ENCODE peak calls at places on chromosomes 7 and 10, in nine cellular contexts. I is pancreas; X is mammary epithelial cell; U is mucosa of descending colon; M is HCT116; H is PC-9; T is HAP-1; R is naive thymus-derived CD4-positive, alpha-beta T cell; C is hepatocyte. Y is an unnamed sample. For H3K4me1, the result is how much of the 10 kb centered on the place peaks cover.

GRCh38 chr10:35433851-35434426 is 97.6 kb downstream of the CCNY start:
- DNase-seq in I (no peak), R (no peak), X (peak), T (peak), M (no peak), H (peak), C (peak), U (no peak), Y (no peak)

GRCh38 chr7:42493436-42494198 is 256.6 kb upstream of the GLI3 start:
- DNase-seq in R (no peak), C (peak), U (peak), X (peak), M (no peak), I (peak), T (peak), H (no peak), Y (no peak)

GRCh38 chr7:18343047-18343446 is 152.5 kb upstream of the HDAC9 start:
- DNase-seq in T (no peak), R (no peak), X (no peak), U (no peak), M (no peak), I (no peak), H (no peak), C (no peak), Y (no peak)

GRCh38 chr7:128321044-128321422 is 22.7 kb downstream of the RBM28 start:
- DNase-seq in U (no peak), R (no peak), X (no peak), H (no peak), I (no peak), C (no peak), M (no peak), T (no peak), Y (no peak)

GRCh38 chr7:24255139-24255538 is 28.9 kb upstream of the NPY start:
- DNase-seq in C (no peak), T (no peak), R (peak), I (no peak), H (no peak), M (no peak), X (no peak), U (no peak), Y (no peak)

GRCh38 chr7:147638566-147638965 is 952.0 kb upstream of the C7orf33 start:
- DNase-seq in U (no peak), M (no peak), I (no peak), H (no peak), X (no peak), R (no peak), C (no peak), T (no peak), Y (no peak)

GRCh38 chr7:12403287-12404181 is at the start of gene VWDE:
- DNase-seq in T (peak), M (peak), I (peak), R (peak), X (peak), U (peak), H (peak), C (peak), Y (peak)

GRCh38 chr7:47479821-47480575 is 101.9 kb downstream of the TNS3 start:
- DNase-seq in T (no peak), H (no peak), X (no peak), R (no peak), M (no peak), C (no peak), U (no peak), I (no peak), Y (no peak)

GRCh38 chr10:131888186-131888604 is 12.6 kb upstream of the PPP2R2D start:
- DNase-seq in X (peak), M (peak), U (no peak), H (peak), T (peak), R (no peak), I (no peak), C (peak), Y (no peak)

GRCh38 chr7:77288676-77289320 is 89.2 kb upstream of the FGL2 start:
- DNase-seq in U (no peak), X (no peak), R (no peak), C (no peak), T (no peak), I (no peak), M (no peak), H (no peak), Y (no peak)

GRCh38 chr7:110975476-110975875 is 115.5 kb upstream of the LRRN3 start:
- DNase-seq in H (no peak), T (no peak), M (no peak), C (no peak), R (no peak), X (no peak), I (no peak), U (no peak), Y (no peak)

GRCh38 chr7:24587853-24588252 is 14.6 kb downstream of the PALS2 start:
- DNase-seq in C (no peak), U (peak), R (peak), H (no peak), T (peak), I (no peak), M (no peak), X (no peak), Y (no peak)

GRCh38 chr7:83060218-83060617 is 102.5 kb downstream of the PCLO start:
- DNase-seq in M (no peak), R (no peak), C (no peak), I (no peak), X (no peak), U (no peak), H (no peak), T (no peak), Y (no peak)

GRCh38 chr7:46257766-46258448 is 336.8 kb upstream of the IGFBP3 start:
- DNase-seq in I (no peak), U (no peak), T (no peak), H (peak), R (no peak), M (peak), X (peak), C (no peak), Y (peak)

GRCh38 chr7:135602304-135602703 is 44.6 kb downstream of the NUP205 start:
- DNase-seq in H (no peak), T (peak), X (peak), M (no peak), U (no peak), C (no peak), R (no peak), I (no peak), Y (no peak)

GRCh38 chr10:62514079-62514693 is 140.0 kb downstream of the ZNF365 start:
- DNase-seq in H (no peak), T (no peak), M (no peak), U (no peak), I (no peak), R (no peak), X (no peak), C (no peak), Y (no peak)

GRCh38 chr7:88091988-88092675 is 127.7 kb downstream of the SRI start:
- DNase-seq in C (no peak), X (no peak), T (no peak), H (no peak), M (no peak), U (no peak), R (no peak), I (no peak), Y (no peak)

DNA sequence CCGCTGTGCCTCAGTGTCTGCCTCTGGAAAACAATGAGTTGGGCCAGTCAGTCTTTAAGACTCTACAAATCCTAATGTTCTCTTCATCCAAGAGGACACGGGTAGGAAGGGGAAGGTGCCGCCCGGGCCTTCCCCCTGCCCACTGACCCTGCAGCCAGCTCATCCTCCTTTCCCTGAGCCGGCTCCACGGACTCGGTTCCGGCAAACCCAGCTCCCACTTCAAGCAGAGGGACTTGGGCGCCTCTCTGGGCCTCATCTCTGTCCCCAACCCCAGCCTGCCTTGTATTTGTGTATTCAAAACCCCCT is 95.6 kb downstream of the C10orf105 start:
- DNase-seq in H (no peak), U (no peak), X (no peak), T (no peak), M (no peak), R (no peak), C (no peak), I (no peak), Y (no peak)
- H3K4me1 ChIP-seq in H (under half), U (under half), X (under half), T (under half), M (under half), R (under half), C (under half), I (under half), Y (under half)

GRCh38 chr7:537911-538634 is 18.4 kb upstream of the PDGFA start:
- DNase-seq in M (peak), H (peak), X (peak), T (peak), U (peak), C (peak), I (peak), R (no peak), Y (peak)
- H3K4me1 ChIP-seq in M (half or more), H (half or more), X (under half), T (under half), U (under half), C (under half), I (under half), R (under half), Y (under half)

GRCh38 chr10:71344154-71344915 is 25.3 kb downstream of the SLC29A3 start:
- DNase-seq in H (no peak), C (no peak), X (no peak), I (no peak), R (no peak), T (peak), M (no peak), U (no peak), Y (no peak)
- H3K4me1 ChIP-seq in H (half or more), C (half or more), X (under half), I (under half), R (under half), T (under half), M (under half), U (under half), Y (under half)

GRCh38 chr10:75203724-75204123 is 6.9 kb upstream of the VDAC2 start:
- DNase-seq in M (no peak), U (no peak), C (no peak), R (no peak), H (no peak), I (no peak), X (no peak), T (no peak), Y (no peak)

GRCh38 chr10:75207079-75207867 is 3.3 kb upstream of the VDAC2 start:
- DNase-seq in U (no peak), T (no peak), H (no peak), M (no peak), X (no peak), I (no peak), C (no peak), R (no peak), Y (no peak)

GRCh38 chr10:75208177-75208576 is 2.4 kb upstream of the VDAC2 start:
- DNase-seq in R (no peak), M (no peak), C (peak), T (no peak), I (no peak), U (no peak), X (peak), H (no peak), Y (no peak)

GRCh38 chr10:75207868-75208167 is 2.8 kb upstream of the VDAC2 start:
- DNase-seq in M (no peak), T (no peak), H (no peak), X (no peak), U (no peak), C (peak), I (no peak), R (no peak), Y (no peak)

GRCh38 chr10:75205908-75206307 is 4.7 kb upstream of the VDAC2 start:
- DNase-seq in I (no peak), X (no peak), R (no peak), M (no peak), H (no peak), C (no peak), U (no peak), T (no peak), Y (no peak)
- H3K4me1 ChIP-seq in I (under half), X (half or more), R (under half), M (half or more), H (under half), C (under half), U (under half), T (under half), Y (under half)

GRCh38 chr10:1424648-1425047 is 312.7 kb downstream of the ADARB2 start:
- DNase-seq in M (no peak), H (no peak), X (no peak), I (no peak), U (no peak), T (no peak), C (no peak), R (no peak), Y (no peak)
- H3K4me1 ChIP-seq in M (under half), H (under half), X (under half), I (under half), U (under half), T (under half), C (under half), R (under half), Y (under half)

GRCh38 chr10:14571866-14572507 is 202.7 kb downstream of the FAM107B start:
- DNase-seq in H (peak), R (peak), U (peak), I (no peak), M (no peak), X (no peak), C (peak), T (no peak), Y (no peak)
- H3K4me1 ChIP-seq in H (half or more), R (under half), U (under half), I (under half), M (under half), X (under half), C (under half), T (under half), Y (under half)

DNA sequence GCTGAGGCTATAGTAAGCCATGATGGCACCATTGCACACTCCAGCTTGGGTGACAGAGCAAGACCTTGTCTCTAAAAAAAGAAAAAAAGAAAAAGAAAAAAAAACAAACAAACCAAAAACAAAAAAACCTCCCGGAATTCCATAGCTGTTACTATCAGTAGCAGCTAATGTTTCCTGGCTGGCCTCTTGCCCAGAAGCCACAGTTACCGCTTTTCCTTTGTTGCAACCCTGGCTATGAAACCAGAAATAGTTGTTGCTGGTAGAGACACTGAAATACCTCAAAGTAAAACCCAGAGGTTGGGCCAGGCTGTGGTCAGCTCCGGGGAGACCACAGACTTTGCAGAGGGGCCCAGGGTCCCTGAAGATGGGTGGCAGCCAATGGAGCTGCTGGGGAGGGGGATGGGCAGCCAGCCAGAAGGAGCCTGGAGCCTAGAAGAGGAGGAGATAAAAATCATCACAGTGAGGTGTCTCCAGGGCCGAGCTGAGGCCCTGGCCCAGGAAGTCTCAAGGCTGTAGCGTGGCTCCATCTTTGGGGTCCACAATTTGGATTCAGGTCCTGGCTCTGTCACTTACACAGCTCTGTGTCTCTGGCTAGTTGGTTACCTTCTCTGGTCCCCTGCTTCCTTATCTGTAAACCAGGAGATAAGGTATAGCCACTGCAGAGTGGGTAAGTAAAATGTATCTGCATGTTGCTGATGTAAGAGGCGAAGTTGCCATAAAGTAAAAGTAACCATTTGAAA is 3.4 kb upstream of the CHST12 start:
- DNase-seq in R (no peak), T (peak), M (no peak), U (peak), X (peak), H (peak), I (peak), C (peak), Y (peak)
- H3K4me1 ChIP-seq in R (under half), T (under half), M (under half), U (under half), X (under half), H (under half), I (under half), C (under half), Y (under half)

DNA sequence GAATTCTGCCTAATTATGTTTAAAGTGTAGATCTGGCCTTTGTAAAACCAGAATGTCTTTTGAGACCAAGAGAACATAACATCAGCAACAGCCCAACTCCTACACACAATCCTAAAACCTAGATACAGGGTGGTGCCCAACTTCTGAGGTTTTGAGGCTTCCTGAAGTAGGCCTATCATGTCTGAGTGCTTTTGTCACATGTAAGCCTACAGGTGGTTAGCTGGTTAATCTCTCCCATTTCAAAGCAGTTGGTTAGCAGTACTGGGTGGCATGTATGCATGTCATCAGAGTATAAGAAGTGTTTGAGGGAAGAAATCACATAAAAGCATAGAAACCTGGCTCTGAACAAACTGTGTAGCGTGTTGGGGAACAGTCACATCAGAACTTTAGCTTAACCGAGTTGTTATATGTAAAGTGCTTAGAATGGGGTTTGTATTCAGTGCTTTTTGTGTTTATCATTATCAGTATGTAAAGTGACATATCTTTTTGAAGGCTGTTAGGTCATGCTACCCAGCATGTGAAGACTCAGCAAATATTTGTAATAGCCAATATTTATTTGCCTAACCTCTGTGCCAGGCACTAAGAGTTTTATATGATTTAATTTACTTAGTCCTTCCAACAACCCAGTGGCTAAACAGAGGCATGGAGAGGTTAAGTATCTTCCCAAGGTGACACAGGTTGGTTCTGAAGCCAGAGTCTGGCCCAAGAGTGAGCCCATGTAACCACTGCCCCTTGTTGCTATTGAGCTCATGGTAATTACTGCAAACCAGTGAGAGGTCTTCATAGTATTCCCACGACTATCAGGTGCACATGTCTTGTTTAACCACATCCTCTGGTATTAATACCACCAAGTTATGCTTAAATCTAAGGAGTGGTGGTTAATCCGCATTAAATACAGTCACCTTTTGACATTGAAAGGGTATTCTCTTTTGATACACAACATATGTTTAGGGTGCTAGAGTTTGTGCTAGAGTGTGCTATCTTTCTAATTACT is 2.6 kb downstream of the ADD3 start:
- DNase-seq in U (no peak), I (no peak), T (no peak), M (no peak), R (peak), X (no peak), H (no peak), C (no peak), Y (no peak)
- H3K4me1 ChIP-seq in U (under half), I (under half), T (half or more), M (half or more), R (under half), X (under half), H (under half), C (under half), Y (under half)